ENCODE peak calls at places on chromosomes 7 and 10, in seven cellular contexts. M, Q, G, X, L, F and W are unnamed samples.

GRCh38 chr10:45403151-45403550 is 29.1 kb downstream of the ALOX5 start:
- DNase-seq in M (no peak), L (no peak), X (no peak), Q (no peak), G (no peak), F (no peak), W (no peak)

GRCh38 chr7:84139986-84140729 is 54.4 kb downstream of the SEMA3A start:
- DNase-seq in M (no peak), F (no peak), L (no peak), Q (no peak), X (no peak), G (no peak), W (no peak)

GRCh38 chr7:151871904-151872303 is 5.0 kb downstream of the PRKAG2 start:
- DNase-seq in Q (no peak), L (no peak), X (no peak), F (no peak), M (peak; percentile 13), G (no peak), W (no peak)

GRCh38 chr10:1360011-1360580 is 303.9 kb downstream of the WDR37 start:
- DNase-seq in X (no peak), Q (no peak), F (no peak), G (no peak), M (no peak), L (no peak), W (no peak)

GRCh38 chr7:132112111-132112510 is 464.2 kb downstream of the PLXNA4 start:
- DNase-seq in G (no peak), L (no peak), M (no peak), X (peak; percentile 6), F (no peak), Q (no peak), W (no peak)

GRCh38 chr7:102286237-102287081 is at the start of gene SH2B2:
- DNase-seq in F (peak; percentile 57), G (peak; percentile 29), X (peak; percentile 86), M (peak; percentile 78), Q (peak; percentile 61), L (peak; percentile 86), W (peak; percentile 86)

GRCh38 chr7:74267756-74268565 is 13.8 kb upstream of the RFC2 start:
- DNase-seq in F (no peak), X (no peak), G (no peak), L (no peak), Q (no peak), M (no peak), W (no peak)

GRCh38 chr7:51237727-51238126 is 78.9 kb downstream of the COBL start:
- DNase-seq in L (no peak), X (no peak), F (no peak), G (no peak), Q (no peak), M (no peak), W (no peak)

GRCh38 chr10:986137-986825 is 2.0 kb upstream of the GTPBP4 start:
- DNase-seq in F (no peak), M (no peak), G (no peak), Q (peak; percentile 86), L (no peak), X (no peak), W (no peak)

GRCh38 chr7:156475666-156476065 is 164.9 kb upstream of the RNF32 start:
- DNase-seq in M (no peak), X (no peak), Q (no peak), F (no peak), L (no peak), G (no peak), W (no peak)

GRCh38 chr10:63710703-63711102 is 189.5 kb downstream of the REEP3 start:
- DNase-seq in F (no peak), Q (no peak), X (no peak), G (no peak), L (no peak), M (no peak), W (no peak)
- H3K4me1 ChIP-seq in F (peaks cover 62% of the 10 kb centered on the region), Q (peaks cover 60% of the 10 kb centered on the region), X (peaks cover 22% of the 10 kb centered on the region), G (no peaks in the 10 kb centered on the region), L (peaks cover 57% of the 10 kb centered on the region), M (peaks cover 65% of the 10 kb centered on the region), W (peaks cover 56% of the 10 kb centered on the region)

DNA sequence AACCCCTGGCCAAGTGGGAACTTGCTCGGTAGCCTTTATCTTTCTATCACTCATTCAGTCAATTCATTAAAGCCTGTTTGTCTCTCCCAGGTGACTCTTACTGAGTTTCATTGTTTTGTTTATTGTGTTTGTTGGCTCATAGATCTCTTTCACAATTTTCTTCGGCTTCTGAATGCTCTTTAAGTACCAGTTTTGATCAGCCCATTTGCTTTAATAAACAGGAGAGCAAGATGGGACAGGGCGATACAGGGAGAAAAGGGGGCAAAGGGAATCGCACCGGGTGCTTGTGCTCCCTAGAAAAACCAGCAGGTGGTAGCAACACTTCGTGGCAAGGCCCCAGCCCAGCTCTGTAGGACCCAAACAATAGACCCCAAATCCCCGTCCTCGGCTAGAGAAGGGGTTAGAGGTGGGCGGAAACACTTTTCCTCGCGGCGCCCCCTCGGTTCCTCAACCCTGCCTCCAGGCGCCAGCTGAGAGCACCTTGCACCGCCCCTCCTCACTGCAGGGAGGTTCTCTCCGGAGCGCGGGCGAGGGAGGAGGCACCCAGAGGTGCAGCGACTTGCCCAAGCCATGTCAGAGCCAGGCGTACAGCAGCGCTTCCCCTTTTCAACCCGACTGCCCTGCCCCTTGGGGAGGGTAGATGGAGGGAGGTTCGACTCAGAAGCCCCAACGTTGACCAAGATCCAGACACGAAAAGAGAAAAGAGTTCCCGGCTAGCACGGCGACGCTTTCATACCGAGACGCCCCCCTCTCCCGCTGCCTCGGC is 954 bp upstream of the EPHB6 start:
- DNase-seq in G (peak; percentile 64), F (peak; percentile 63), L (peak; percentile 83), Q (peak; percentile 64), M (peak; percentile 63), X (peak; percentile 65), W (peak; percentile 73)
- H3K27ac ChIP-seq in G (peak overlapping the region; percentile 41), F (peak overlapping the region; percentile 41), L (peak overlapping the region; percentile 92), Q (peak overlapping the region; percentile 84), M (peak overlapping the region; percentile 68), X (peak overlapping the region; percentile 45), W (peak overlapping the region; percentile 57)

GRCh38 chr10:119405505-119405807 is 137.1 kb downstream of the RGS10 start:
- DNase-seq in M (no peak), F (no peak), Q (no peak), G (no peak), L (no peak), X (no peak), W (no peak)

GRCh38 chr10:119406137-119406536 is 136.4 kb downstream of the RGS10 start:
- DNase-seq in M (no peak), X (no peak), Q (no peak), F (no peak), L (no peak), G (no peak), W (no peak)

GRCh38 chr10:119408969-119409371 is 133.5 kb downstream of the RGS10 start:
- DNase-seq in M (no peak), L (no peak), X (peak; percentile 42), G (no peak), F (no peak), Q (no peak), W (no peak)

GRCh38 chr10:119408072-119408471 is 134.4 kb downstream of the RGS10 start:
- DNase-seq in L (no peak), Q (no peak), M (no peak), X (no peak), F (no peak), G (no peak), W (no peak)

DNA sequence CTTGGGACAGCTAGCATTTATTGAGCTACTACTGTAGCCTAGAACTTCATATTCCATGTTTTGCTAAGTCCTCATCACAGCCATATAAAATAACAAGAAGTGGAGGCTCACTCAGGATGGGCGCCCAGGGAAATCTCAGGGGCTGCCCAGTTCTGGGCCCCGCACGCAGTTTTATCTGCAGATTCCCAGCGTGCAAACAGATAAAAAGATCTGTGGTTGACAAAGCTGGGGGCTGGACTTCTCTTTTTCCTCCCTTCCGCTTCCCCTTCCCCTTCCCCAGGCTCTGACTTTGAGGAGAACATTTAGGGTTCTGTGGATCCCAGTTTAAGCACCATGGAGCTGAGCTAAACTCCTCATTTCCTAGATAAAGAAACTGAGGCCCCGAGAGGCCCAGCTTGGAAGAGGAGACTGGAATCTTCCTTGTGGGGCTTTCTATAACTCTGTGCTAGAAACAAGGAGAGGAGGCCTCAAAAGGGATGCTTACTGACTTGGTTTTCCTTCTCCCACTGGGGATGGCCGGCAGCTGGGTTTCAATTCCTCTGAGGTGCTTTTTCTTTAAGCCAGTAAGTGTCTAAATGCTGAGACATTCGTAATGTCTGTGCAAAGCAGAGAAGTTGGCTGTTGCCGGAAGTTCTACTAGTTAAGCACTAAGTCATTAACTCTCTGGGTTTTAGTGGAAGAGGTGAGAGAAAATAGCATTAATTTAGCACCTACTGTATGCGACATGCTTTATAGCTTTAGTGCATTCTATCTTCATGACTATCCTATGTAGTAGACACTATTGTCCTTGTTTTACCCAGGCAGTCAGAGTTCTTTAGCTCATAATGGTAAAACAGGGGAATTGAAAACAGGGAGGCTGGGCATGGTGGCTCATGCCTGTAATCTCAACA is 135.4 kb downstream of the RGS10 start:
- DNase-seq in F (no peak), Q (no peak), M (no peak), X (no peak), L (no peak), G (no peak), W (no peak)
- H3K4me1 ChIP-seq in F (no peaks in the 10 kb centered on the region), Q (peaks cover 56% of the 10 kb centered on the region), M (peaks cover 92% of the 10 kb centered on the region), X (peaks cover 2% of the 10 kb centered on the region), L (peaks cover 6% of the 10 kb centered on the region), G (no peaks in the 10 kb centered on the region), W (no peaks in the 10 kb centered on the region)

GRCh38 chr10:101358706-101359300 is 4.8 kb downstream of the BTRC start:
- DNase-seq in M (no peak), Q (no peak), F (no peak), G (no peak), L (no peak), X (no peak), W (no peak)
- H3K27ac ChIP-seq in M (peak overlapping the region; percentile 68), Q (no peak overlapping the region), F (no peak overlapping the region), G (no peak overlapping the region), L (no peak overlapping the region), X (no peak overlapping the region), W (peak overlapping the region; percentile 21)

DNA sequence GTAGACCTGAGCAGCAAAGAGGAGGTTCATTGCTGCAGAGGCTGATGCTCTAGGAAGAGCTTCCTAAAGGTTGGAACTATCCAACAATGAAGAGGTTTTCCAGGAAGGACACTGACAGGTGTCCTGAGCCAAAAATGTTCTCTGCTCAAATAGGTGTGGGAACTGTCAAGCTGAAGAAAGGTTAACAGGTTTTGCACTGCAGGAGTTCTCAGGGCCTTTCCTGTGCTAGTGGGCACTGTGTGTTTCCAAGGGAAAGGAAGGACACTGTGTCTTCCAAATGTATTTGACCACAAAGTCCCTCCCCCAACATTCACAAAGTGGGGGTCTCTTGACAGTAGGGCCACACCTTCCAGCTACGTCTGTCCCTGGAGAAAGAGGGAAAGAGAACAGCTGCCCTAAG is 4.0 kb downstream of the ZCCHC24 start:
- DNase-seq in Q (no peak), X (no peak), M (no peak), F (no peak), G (no peak), L (no peak), W (no peak)
- H3K4me1 ChIP-seq in Q (peaks cover 91% of the 10 kb centered on the region), X (peaks cover 37% of the 10 kb centered on the region), M (peaks cover 93% of the 10 kb centered on the region), F (peaks cover 31% of the 10 kb centered on the region), G (peaks cover 23% of the 10 kb centered on the region), L (peaks cover 84% of the 10 kb centered on the region), W (no peaks in the 10 kb centered on the region)